ENCODE peak calls at places on chromosomes 12 and 14, in four cellular contexts. C is heart left ventricle, F is adrenal gland, G is stomach. X is an unnamed sample. For H3K4me1, the result is how much of the 10 kb centered on the place peaks cover.

GRCh38 chr14:91303924-91304229 is 59.4 kb upstream of the GPR68 start:
- DNase-seq in C (no peak), F (no peak), G (no peak), X (no peak)

GRCh38 chr12:6827437-6827894 is 741 bp upstream of the P3H3 start:
- DNase-seq in C (peak), F (peak), G (peak), X (no peak)

GRCh38 chr14:88247228-88247627 is 75.8 kb downstream of the KCNK10 start:
- DNase-seq in C (no peak), F (no peak), G (no peak), X (no peak)

GRCh38 chr14:60970146-60970545 is 10.7 kb downstream of the TRMT5 start:
- DNase-seq in C (no peak), F (no peak), G (no peak), X (no peak)

GRCh38 chr12:115135800-115136211 is 451.8 kb upstream of the TBX3 start:
- DNase-seq in C (peak), F (peak), G (no peak), X (no peak)

GRCh38 chr12:2064078-2064507 is 11.3 kb downstream of the CACNA1C start:
- DNase-seq in C (no peak), F (no peak), G (no peak), X (no peak)

GRCh38 chr14:89245802-89246201 is 171.2 kb downstream of the FOXN3 start:
- DNase-seq in C (no peak), F (no peak), G (no peak), X (no peak)

GRCh38 chr12:9902539-9903228 is 21.4 kb downstream of the KLRF2 start:
- DNase-seq in C (no peak), F (no peak), G (no peak), X (no peak)

GRCh38 chr12:124408822-124409517 is 114.1 kb downstream of the RFLNA start:
- DNase-seq in C (no peak), F (no peak), G (peak), X (no peak)

GRCh38 chr14:47539065-47539464 is 136.3 kb downstream of the MDGA2 start:
- DNase-seq in C (no peak), F (no peak), G (no peak), X (no peak)

GRCh38 chr12:66290716-66291200 is 11.5 kb upstream of the HELB start:
- DNase-seq in C (no peak), F (no peak), G (no peak), X (no peak)

GRCh38 chr12:62866451-62867082 is 68.4 kb downstream of the PPM1H start:
- DNase-seq in C (no peak), F (no peak), G (no peak), X (no peak)

GRCh38 chr12:120013659-120014380 is 24.8 kb downstream of the BICDL1 start:
- DNase-seq in C (no peak), F (no peak), G (no peak), X (no peak)

GRCh38 chr14:20262642-20263128 is 23.6 kb downstream of the OR11H4 start:
- DNase-seq in C (no peak), F (no peak), G (no peak), X (no peak)

GRCh38 chr12:12817611-12818010 is 4.5 kb downstream of the DDX47 start:
- DNase-seq in C (no peak), F (no peak), G (no peak), X (no peak)

GRCh38 chr12:19915392-19916192 is 452.7 kb upstream of the PDE3A start:
- DNase-seq in C (no peak), F (no peak), G (no peak), X (no peak)

GRCh38 chr14:79638647-79639266 is 572.5 kb downstream of the DIO2 start:
- DNase-seq in C (no peak), F (no peak), G (no peak), X (no peak)

GRCh38 chr14:29710015-29710414 is 217.6 kb downstream of the PRKD1 start:
- DNase-seq in C (no peak), F (no peak), G (no peak), X (no peak)

GRCh38 chr12:95173392-95174251 is 43.6 kb downstream of the FGD6 start:
- DNase-seq in C (peak), F (peak), G (peak), X (no peak)

GRCh38 chr12:114665411-114666181 is 18.4 kb downstream of the TBX3 start:
- DNase-seq in C (no peak), F (no peak), G (no peak), X (no peak)

GRCh38 chr14:75972729-75973480 is 8.9 kb downstream of the TGFB3 start:
- DNase-seq in C (no peak), F (no peak), G (no peak), X (no peak)

GRCh38 chr12:60210756-60211155 is 614.9 kb downstream of the SLC16A7 start:
- DNase-seq in C (no peak), F (no peak), G (no peak), X (no peak)

GRCh38 chr12:12720052-12720451 is 2.9 kb downstream of the CDKN1B start:
- DNase-seq in C (no peak), F (no peak), G (no peak), X (no peak)

GRCh38 chr14:80172380-80173055 is 38.8 kb downstream of the DIO2 start:
- DNase-seq in C (no peak), F (no peak), G (no peak), X (no peak)

GRCh38 chr12:2795291-2796186 is 769 bp downstream of the FKBP4 start:
- DNase-seq in C (peak), F (peak), G (peak), X (peak)

GRCh38 chr14:93035585-93035916 is 80.2 kb downstream of the ITPK1 start:
- DNase-seq in C (no peak), F (no peak), G (no peak), X (peak)

GRCh38 chr14:65824285-65824977 is 411.9 kb downstream of the FUT8 start:
- DNase-seq in C (peak), F (peak), G (peak), X (no peak)

GRCh38 chr12:87082756-87083155 is 826.6 kb upstream of the MGAT4C start:
- DNase-seq in C (no peak), F (no peak), G (no peak), X (no peak)

GRCh38 chr12:128798543-128799341 is 25.0 kb downstream of the SLC15A4 start:
- DNase-seq in C (no peak), F (no peak), G (no peak), X (no peak)
- TF ChIP-seq POLR2A in C (no peak), F (no peak), G (no peak), X (no peak)

GRCh38 chr12:128906485-128907137 is 53.3 kb downstream of the GLT1D1 start:
- DNase-seq in C (no peak), F (no peak), G (no peak), X (no peak)
- H3K4me1 ChIP-seq in C (under half), F (under half), G (under half), X (under half)

GRCh38 chr12:51365276-51365675 is 18.8 kb upstream of the CELA1 start:
- DNase-seq in C (no peak), F (no peak), G (no peak), X (no peak)
- H3K27ac ChIP-seq in C (no peak), F (no peak), G (no peak), X (no peak)

GRCh38 chr12:81811778-81812125 is 52.6 kb upstream of the PPFIA2 start:
- DNase-seq in C (no peak), F (no peak), G (no peak), X (no peak)

GRCh38 chr12:81809829-81810595 is 50.9 kb upstream of the PPFIA2 start:
- DNase-seq in C (no peak), F (no peak), G (no peak), X (no peak)

GRCh38 chr12:81809113-81809777 is 50.1 kb upstream of the PPFIA2 start:
- DNase-seq in C (no peak), F (no peak), G (no peak), X (no peak)

GRCh38 chr12:81815611-81816010 is 56.5 kb upstream of the PPFIA2 start:
- DNase-seq in C (no peak), F (no peak), G (no peak), X (no peak)

DNA sequence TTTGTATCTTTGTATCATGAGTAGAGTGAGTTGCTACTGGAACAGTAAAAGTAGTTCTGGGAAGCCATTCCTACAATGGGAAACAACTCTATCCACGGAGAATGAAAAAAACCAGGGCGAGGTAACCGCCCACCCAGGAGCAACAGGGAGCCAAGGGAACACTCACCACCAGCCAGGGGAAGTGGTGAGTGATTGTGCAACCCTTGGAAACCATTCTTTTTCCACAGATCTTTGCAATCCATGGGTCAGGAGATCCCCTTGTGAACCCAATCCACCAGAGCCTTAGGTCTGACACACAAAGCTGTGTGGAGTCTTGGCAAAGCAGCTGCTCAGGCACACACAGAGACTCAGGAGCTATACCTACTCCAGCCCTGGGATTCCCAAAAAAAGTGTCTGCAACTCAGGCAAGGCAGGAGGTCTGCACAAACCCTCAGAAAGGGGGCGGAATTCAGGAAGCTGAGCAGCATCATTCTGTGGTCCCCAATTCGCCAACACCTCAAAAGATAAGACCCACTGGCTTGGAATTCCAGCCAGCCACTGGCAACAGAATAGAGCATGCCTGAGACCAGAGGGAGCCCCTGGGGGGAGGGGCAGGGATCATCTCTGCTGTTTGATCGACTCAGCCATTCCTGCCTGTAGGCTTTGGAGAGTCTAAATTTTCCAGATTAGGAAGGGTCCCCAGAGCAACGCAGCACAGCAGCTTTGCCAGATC is 52.1 kb upstream of the PPFIA2 start:
- DNase-seq in C (no peak), F (no peak), G (no peak), X (no peak)
- TF ChIP-seq POLR2A in C (no peak), F (no peak), G (no peak), X (no peak)

GRCh38 chr12:70252832-70253231 is 9.6 kb downstream of the CNOT2 start:
- DNase-seq in C (no peak), F (no peak), G (no peak), X (no peak)
- H3K4me1 ChIP-seq in C (under half), F (half or more), G (under half), X (under half)

X was measured in spleen.